ENCODE peak calls at places on chromosome X, in four cellular contexts. A, W, G and H are unnamed samples.

GRCh38 chrX:13369541-13370140 is 49.8 kb upstream of the ATXN3L start:
- DNase-seq in A (peak), W (no peak), G (no peak), H (no peak)

GRCh38 chrX:8254386-8254785 is 83.3 kb upstream of the VCX2 start:
- DNase-seq in A (no peak), W (no peak), G (no peak), H (no peak)

GRCh38 chrX:19640693-19641374 is 125.5 kb upstream of the MAP3K15 start:
- DNase-seq in A (no peak), W (peak), G (no peak), H (no peak)

GRCh38 chrX:125507119-125507518 is 187.4 kb downstream of the TEX13C start:
- DNase-seq in A (no peak), W (no peak), G (no peak), H (no peak)

GRCh38 chrX:154358829-154359228 is 15.6 kb downstream of the FLNA start:
- DNase-seq in A (no peak), W (no peak), G (no peak), H (no peak)

GRCh38 chrX:68183612-68184214 is 249.6 kb downstream of the OPHN1 start:
- DNase-seq in A (peak), W (peak), G (no peak), H (no peak)

GRCh38 chrX:38882894-38883620 is 81.8 kb downstream of the MID1IP1 start:
- DNase-seq in A (no peak), W (no peak), G (no peak), H (no peak)

GRCh38 chrX:151680805-151681204 is 14.5 kb upstream of the PRRG3 start:
- DNase-seq in A (peak), W (peak), G (peak), H (no peak)

GRCh38 chrX:132119821-132120220 is 8.0 kb downstream of the FRMD7 start:
- DNase-seq in A (no peak), W (no peak), G (no peak), H (no peak)

GRCh38 chrX:63434665-63435064 is 83.5 kb upstream of the SPIN4 start:
- DNase-seq in A (no peak), W (no peak), G (no peak), H (no peak)

GRCh38 chrX:7771788-7772438 is 71.1 kb upstream of the VCX start:
- DNase-seq in A (no peak), W (no peak), G (no peak), H (no peak)

GRCh38 chrX:130497531-130497930 is 95.7 kb downstream of the RBMX2 start:
- DNase-seq in A (no peak), W (no peak), G (peak), H (no peak)

GRCh38 chrX:37420179-37420578 is 71.0 kb downstream of the PRRG1 start:
- DNase-seq in A (no peak), W (no peak), G (no peak), H (no peak)

GRCh38 chrX:18353931-18354368 is 538 bp downstream of the SCML2 start:
- DNase-seq in A (peak), W (no peak), G (peak), H (peak)

GRCh38 chrX:24498975-24499374 is 33.9 kb downstream of the PDK3 start:
- DNase-seq in A (peak), W (peak), G (no peak), H (peak)

GRCh38 chrX:87924619-87925018 is 407.0 kb downstream of the KLHL4 start:
- DNase-seq in A (no peak), W (no peak), G (no peak), H (no peak)

GRCh38 chrX:24137192-24137591 is 12.3 kb upstream of the ZFX start:
- DNase-seq in A (no peak), W (no peak), G (no peak), H (no peak)

GRCh38 chrX:107574054-107574683 is 54.1 kb upstream of the PRPS1 start:
- DNase-seq in A (no peak), W (no peak), G (no peak), H (no peak)

GRCh38 chrX:115940888-115941332 is 229.6 kb upstream of the AGTR2 start:
- DNase-seq in A (no peak), W (peak), G (peak), H (peak)

GRCh38 chrX:27838176-27838575 is 30.4 kb downstream of the MAGEB10 start:
- DNase-seq in A (no peak), W (no peak), G (no peak), H (no peak)

GRCh38 chrX:25028726-25029125 is 13.0 kb upstream of the ARX start:
- DNase-seq in A (no peak), W (no peak), G (no peak), H (no peak)

GRCh38 chrX:112867570-112867969 is 26.9 kb upstream of the AMOT start:
- DNase-seq in A (no peak), W (no peak), G (no peak), H (no peak)

GRCh38 chrX:107628662-107629532 is 587 bp downstream of the PRPS1 start:
- DNase-seq in A (peak), W (peak), G (peak), H (peak)

GRCh38 chrX:131816551-131817136 is 206.5 kb upstream of the STK26 start:
- DNase-seq in A (no peak), W (peak), G (no peak), H (peak)

GRCh38 chrX:56569378-56570061 is 6.1 kb downstream of the UBQLN2 start:
- DNase-seq in A (no peak), W (no peak), G (no peak), H (no peak)

GRCh38 chrX:126557151-126557550 is 4.5 kb upstream of the DCAF12L1 start:
- DNase-seq in A (no peak), W (no peak), G (no peak), H (no peak)

GRCh38 chrX:142249721-142250120 is 44.6 kb upstream of the MAGEC2 start:
- DNase-seq in A (no peak), W (no peak), G (no peak), H (no peak)

GRCh38 chrX:18252644-18253359 is 32.1 kb upstream of the BEND2 start:
- DNase-seq in A (no peak), W (no peak), G (no peak), H (no peak)

GRCh38 chrX:49029876-49030275 is 13.3 kb downstream of the TFE3 start:
- DNase-seq in A (no peak), W (no peak), G (no peak), H (no peak)

GRCh38 chrX:56764153-56764974 is 35.3 kb downstream of the NBDY start:
- DNase-seq in A (no peak), W (peak), G (no peak), H (peak)

GRCh38 chrX:125103693-125104092 is 216.0 kb upstream of the TEX13C start:
- DNase-seq in A (no peak), W (no peak), G (no peak), H (no peak)

GRCh38 chrX:16212436-16212835 is 45.2 kb downstream of the MAGEB17 start:
- DNase-seq in A (no peak), W (peak), G (no peak), H (peak)

GRCh38 chrX:19912-20571 is 261.1 kb upstream of the PLCXD1 start:
- DNase-seq in A (no peak), W (no peak), G (no peak), H (no peak)

GRCh38 chrX:17470136-17470535 is 95.1 kb downstream of the NHS start:
- DNase-seq in A (no peak), W (no peak), G (no peak), H (no peak)